ENCODE peak calls at places on chromosomes 16 and 17, in ten cellular contexts. G, K, O, H, I, A, S, D, M and P are unnamed samples.

GRCh38 chr17:83004791-83005380 is 74.5 kb upstream of the METRNL start:
- DNase-seq in G (no peak), K (no peak), O (no peak), H (no peak), I (no peak), A (no peak), S (peak; percentile 15), D (no peak), M (no peak), P (no peak)

GRCh38 chr17:34275881-34276280 is 5.9 kb downstream of the CCL7 start:
- DNase-seq in G (no peak), K (no peak), O (no peak), H (no peak), I (peak; percentile 97), A (no peak), S (no peak), D (no peak), M (no peak), P (no peak)

GRCh38 chr16:87878704-87879103 is 9.4 kb upstream of the SLC7A5 start:
- DNase-seq in G (no peak), K (no peak), O (no peak), H (no peak), I (no peak), A (no peak), S (no peak), D (no peak), M (no peak), P (no peak)

GRCh38 chr16:31709181-31709580 is 164.4 kb upstream of the ZNF267 start:
- DNase-seq in G (no peak), K (no peak), O (no peak), H (no peak), I (no peak), A (no peak), S (no peak), D (no peak), M (no peak), P (no peak)

GRCh38 chr17:29914819-29915537 is 15.1 kb downstream of the SSH2 start:
- DNase-seq in G (no peak), K (no peak), O (no peak), H (no peak), I (no peak), A (no peak), S (no peak), D (no peak), M (no peak), P (no peak)

GRCh38 chr17:81666342-81667191 is at the start of the genes CCDC137 and OXLD1:
- DNase-seq in G (peak; percentile 96), K (peak; percentile 99), O (peak; percentile 98), H (peak; percentile 90), I (peak; percentile 96), A (peak; percentile 97), S (peak; percentile 100), D (peak; percentile 96), M (peak; percentile 78), P (peak; percentile 99)

GRCh38 chr17:80938556-80938955 is 53.1 kb upstream of the CHMP6 start:
- DNase-seq in G (no peak), K (peak; percentile 58), O (no peak), H (no peak), I (no peak), A (no peak), S (no peak), D (no peak), M (no peak), P (no peak)

GRCh38 chr17:68378202-68379149 is 78.8 kb downstream of the WIPI1 start:
- DNase-seq in G (peak; percentile 92), K (peak; percentile 95), O (peak; percentile 95), H (no peak), I (peak; percentile 94), A (peak; percentile 38), S (peak; percentile 26), D (peak; percentile 28), M (peak; percentile 73), P (no peak)

GRCh38 chr17:56601613-56602012 is 8.1 kb downstream of the NOG start:
- DNase-seq in G (no peak), K (no peak), O (no peak), H (no peak), I (no peak), A (no peak), S (no peak), D (no peak), M (no peak), P (no peak)
- TF ChIP-seq CTCF in G (no peak), K (no peak), O (no peak), H (no peak), I (no peak), A (no peak), S (no peak), D (no peak), M (no peak), P (no peak)

GRCh38 chr17:4592240-4593005 is 8.1 kb downstream of the SMTNL2 start:
- DNase-seq in G (no peak), K (no peak), O (no peak), H (no peak), I (no peak), A (no peak), S (no peak), D (no peak), M (no peak), P (no peak)

GRCh38 chr17:4593021-4593797 is 8.9 kb downstream of the SMTNL2 start:
- DNase-seq in G (no peak), K (no peak), O (no peak), H (no peak), I (no peak), A (no peak), S (no peak), D (no peak), M (no peak), P (no peak)

GRCh38 chr17:4591529-4591928 is 7.2 kb downstream of the SMTNL2 start:
- DNase-seq in G (no peak), K (no peak), O (no peak), H (no peak), I (peak; percentile 53), A (no peak), S (peak; percentile 51), D (no peak), M (no peak), P (no peak)

GRCh38 chr17:4596636-4597380 is 12.5 kb downstream of the SMTNL2 start:
- DNase-seq in G (no peak), K (no peak), O (no peak), H (no peak), I (no peak), A (peak; percentile 2), S (no peak), D (no peak), M (no peak), P (peak; percentile 83)

GRCh38 chr17:4594406-4595349 is 10.3 kb downstream of the SMTNL2 start:
- DNase-seq in G (no peak), K (peak; percentile 81), O (peak; percentile 74), H (peak; percentile 46), I (no peak), A (peak; percentile 69), S (peak; percentile 68), D (peak; percentile 79), M (no peak), P (no peak)
- TF ChIP-seq CTCF in G (no peak), K (peak; percentile 50), O (peak; percentile 58), H (peak; percentile 62), I (no peak), A (peak; percentile 48), S (no peak), D (peak; percentile 50), M (no peak), P (peak; percentile 47)

DNA sequence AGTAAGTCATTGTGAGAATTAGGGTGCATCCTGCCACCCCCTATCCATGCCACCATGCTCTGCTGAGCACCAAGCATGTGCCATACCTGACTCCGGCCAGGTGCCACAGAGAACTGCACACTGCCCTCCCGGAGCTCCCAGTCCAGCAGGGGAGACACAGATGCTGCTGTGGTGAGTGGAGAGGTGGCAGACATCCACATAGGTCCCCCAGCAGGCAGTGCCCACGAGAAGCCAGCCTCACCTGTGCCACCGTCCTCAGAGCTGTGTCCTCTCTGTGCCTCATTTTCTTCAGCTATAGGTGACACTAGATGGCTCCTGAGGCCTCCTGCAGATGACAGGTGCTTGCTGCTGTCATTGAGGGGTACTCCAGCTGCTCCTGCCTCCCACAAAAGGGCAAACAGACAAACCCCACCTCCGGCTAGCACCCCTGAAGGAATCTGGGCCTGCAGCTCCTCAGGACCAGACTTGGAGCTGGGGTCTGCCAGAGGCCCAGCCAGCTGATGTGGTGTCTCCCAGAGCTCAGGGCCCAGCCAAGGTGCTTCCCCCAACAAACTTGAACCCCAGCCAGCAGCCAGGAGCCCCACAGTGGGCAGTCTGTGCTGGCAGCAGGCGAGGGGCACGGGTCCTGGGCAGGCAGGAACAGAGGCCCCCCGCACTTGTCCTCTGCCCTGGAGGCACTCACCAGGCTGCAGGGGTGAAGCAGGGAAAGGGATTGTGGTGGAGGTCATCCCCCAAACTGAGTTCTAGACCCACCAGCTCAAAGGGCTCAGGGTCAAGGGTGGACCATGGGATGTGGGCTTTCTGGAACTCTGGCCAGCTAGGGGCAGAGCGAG is 17.1 kb downstream of the FOXJ1 start:
- DNase-seq in G (no peak), K (no peak), O (peak; percentile 20), H (no peak), I (no peak), A (no peak), S (peak; percentile 24), D (no peak), M (no peak), P (no peak)
- TF ChIP-seq CTCF in G (no peak), K (no peak), O (no peak), H (no peak), I (no peak), A (no peak), S (no peak), D (no peak), M (no peak), P (no peak)

GRCh38 chr17:74455025-74455585 is 11.3 kb upstream of the CD300A start:
- DNase-seq in G (no peak), K (no peak), O (no peak), H (no peak), I (no peak), A (no peak), S (no peak), D (peak; percentile 31), M (no peak), P (no peak)

GRCh38 chr17:74452027-74452840 is 14.2 kb upstream of the CD300A start:
- DNase-seq in G (no peak), K (no peak), O (no peak), H (no peak), I (no peak), A (no peak), S (no peak), D (no peak), M (no peak), P (no peak)

GRCh38 chr17:74453665-74454196 is 12.7 kb upstream of the CD300A start:
- DNase-seq in G (peak; percentile 85), K (no peak), O (no peak), H (peak; percentile 85), I (no peak), A (peak; percentile 87), S (peak; percentile 99), D (no peak), M (no peak), P (no peak)

GRCh38 chr17:74452841-74453661 is 13.4 kb upstream of the CD300A start:
- DNase-seq in G (no peak), K (no peak), O (no peak), H (no peak), I (no peak), A (no peak), S (no peak), D (peak; percentile 44), M (no peak), P (no peak)

DNA sequence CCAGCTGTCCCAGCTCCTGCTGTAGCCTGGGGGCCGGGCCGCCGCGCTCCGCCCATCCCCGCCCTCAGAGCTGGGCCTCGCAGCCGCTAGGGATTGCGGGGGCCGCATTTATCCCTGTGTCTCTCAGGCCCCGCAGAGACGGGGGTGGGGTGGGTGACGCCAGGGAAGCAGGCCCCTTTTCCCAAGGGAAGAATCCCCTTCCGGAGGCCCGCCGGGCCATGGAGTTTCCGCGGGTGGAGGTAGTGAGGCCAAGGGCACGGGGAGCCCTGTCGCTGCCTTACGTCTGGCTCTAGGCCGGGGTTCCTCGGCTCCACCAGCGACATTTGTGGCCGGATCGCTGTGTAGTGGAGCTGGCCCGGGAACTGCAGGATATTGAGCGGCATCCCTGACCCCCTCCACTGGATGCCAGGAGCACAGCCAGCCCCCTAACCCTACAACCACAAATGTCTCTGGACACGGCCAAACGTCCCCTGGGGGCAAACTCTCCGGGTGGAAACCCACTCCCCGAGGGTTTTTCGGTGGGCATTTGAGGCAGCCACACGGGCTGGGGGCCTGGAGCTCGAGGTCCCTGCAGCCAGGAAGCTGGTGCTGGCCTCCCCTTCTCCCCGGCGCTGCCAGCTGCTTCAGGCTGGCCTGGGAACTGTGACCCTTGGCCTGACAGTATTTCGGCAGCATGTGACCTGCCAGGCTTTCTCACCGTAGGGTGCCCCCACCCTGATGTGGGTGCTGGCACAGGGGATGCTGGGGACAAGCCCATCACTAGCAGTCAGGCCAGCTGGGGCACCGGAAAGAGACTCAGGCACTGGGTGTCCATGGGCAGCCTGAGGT is 12.0 kb upstream of the CD300A start:
- DNase-seq in G (no peak), K (peak; percentile 96), O (peak; percentile 94), H (no peak), I (peak; percentile 29), A (no peak), S (no peak), D (peak; percentile 95), M (peak; percentile 62), P (no peak)
- TF ChIP-seq CTCF in G (no peak), K (peak; percentile 28), O (peak; percentile 20), H (peak; percentile 10), I (no peak), A (peak; percentile 9), S (no peak), D (no peak), M (no peak), P (peak; percentile 28)